ENCODE peak calls at places on chromosomes 4 and X, in four cellular contexts. F is HepG2, M is K562, W is GM12878. P is an unnamed sample.
A peak's percentile ranks its signal among the peaks of the same experiment; 100 is the strongest.

GRCh38 chr4:25770844-25771243 is 91.9 kb downstream of the SEL1L3 start:
- DNase-seq in M (no peak), W (no peak), F (no peak), P (no peak)

GRCh38 chr4:19278665-19279064 is 973.0 kb upstream of the SLIT2 start:
- DNase-seq in F (no peak), M (no peak), W (no peak), P (no peak)

GRCh38 chrX:123169247-123169901 is 14.7 kb upstream of the GRIA3 start:
- DNase-seq in F (peak; percentile 35), M (no peak), W (no peak), P (no peak)

GRCh38 chr4:102477657-102478056 is 23.5 kb upstream of the NFKB1 start:
- DNase-seq in F (no peak), M (no peak), W (no peak), P (no peak)

GRCh38 chr4:165208741-165209388 is 1.5 kb downstream of the KLHL2 start:
- DNase-seq in W (no peak), F (no peak), M (no peak), P (no peak)

GRCh38 chrX:50448565-50448964 is 22.1 kb downstream of the DGKK start:
- DNase-seq in W (no peak), F (peak; percentile 62), M (peak; percentile 25), P (no peak)

GRCh38 chr4:53863163-53863562 is 201.2 kb downstream of the CHIC2 start:
- DNase-seq in W (no peak), F (no peak), M (no peak), P (no peak)

GRCh38 chrX:154516655-154517100 is 646 bp upstream of the FAM3A start:
- DNase-seq in F (no peak), M (no peak), W (no peak), P (no peak)

GRCh38 chr4:123599920-123600394 is 203.4 kb downstream of the SPRY1 start:
- DNase-seq in M (peak; percentile 38), F (peak; percentile 98), W (peak; percentile 85), P (peak; percentile 24)

GRCh38 chrX:39773150-39773549 is 324.6 kb downstream of the BCOR start:
- DNase-seq in W (no peak), M (no peak), F (no peak), P (no peak)

GRCh38 chrX:39771089-39771488 is 326.7 kb downstream of the BCOR start:
- DNase-seq in F (no peak), M (no peak), W (no peak), P (no peak)

GRCh38 chrX:39769748-39770147 is 328.0 kb downstream of the BCOR start:
- DNase-seq in W (no peak), F (no peak), M (no peak), P (no peak)

GRCh38 chrX:39773923-39774803 is 323.6 kb downstream of the BCOR start:
- DNase-seq in F (no peak), W (no peak), M (no peak), P (no peak)

GRCh38 chrX:39772057-39772832 is 325.5 kb downstream of the BCOR start:
- DNase-seq in M (peak; percentile 17), W (no peak), F (peak; percentile 81), P (no peak)
- TF ChIP-seq GABPA in M (peak; percentile 23), W (no peak), F (peak; percentile 47), P (no peak)

GRCh38 chr4:120314969-120315368 is 248.3 kb upstream of the MAD2L1 start:
- DNase-seq in W (no peak), F (no peak), M (no peak), P (no peak)

GRCh38 chr4:120318447-120318846 is 251.8 kb upstream of the MAD2L1 start:
- DNase-seq in F (no peak), W (no peak), M (no peak), P (no peak)

GRCh38 chr4:120319230-120319761 is 252.6 kb upstream of the MAD2L1 start:
- DNase-seq in F (no peak), M (no peak), W (no peak), P (no peak)

DNA sequence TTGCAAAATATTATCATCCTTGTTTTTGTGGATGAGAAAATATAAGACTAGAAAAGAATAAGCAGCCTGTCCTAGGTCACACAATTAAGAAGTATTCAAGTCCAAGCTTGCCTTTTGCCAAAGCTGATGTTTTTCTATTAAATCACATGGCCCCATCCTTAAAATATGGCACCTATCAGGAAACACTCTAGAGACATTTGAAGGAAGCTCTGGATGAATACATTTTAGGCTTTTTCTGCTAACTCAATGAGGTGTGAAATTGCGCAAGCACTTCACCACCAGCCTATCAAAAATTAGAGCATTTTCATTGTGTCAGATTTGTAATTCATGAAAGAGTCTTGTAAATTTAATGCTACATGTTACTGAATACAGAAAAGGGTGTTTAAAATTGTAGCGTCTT is 251.1 kb upstream of the MAD2L1 start:
- DNase-seq in M (no peak), W (no peak), F (no peak), P (no peak)
- TF ChIP-seq ZBTB33 in M (no peak), W (no peak), F (no peak), P (no peak)

GRCh38 chrX:30967516-30967915 is 78.5 kb upstream of the TAB3 start:
- DNase-seq in M (no peak), W (no peak), F (no peak), P (no peak)

GRCh38 chrX:30973784-30974427 is 84.9 kb upstream of the TAB3 start:
- DNase-seq in M (peak; percentile 11), W (no peak), F (no peak), P (no peak)

GRCh38 chrX:30975467-30975866 is 86.4 kb upstream of the TAB3 start:
- DNase-seq in F (peak; percentile 70), W (no peak), M (no peak), P (no peak)

GRCh38 chrX:30971761-30972603 is 82.9 kb upstream of the TAB3 start:
- DNase-seq in W (no peak), M (peak; percentile 16), F (peak; percentile 53), P (peak; percentile 60)
- TF ChIP-seq JUND in W (no peak), M (no peak), F (no peak), P (no peak)

DNA sequence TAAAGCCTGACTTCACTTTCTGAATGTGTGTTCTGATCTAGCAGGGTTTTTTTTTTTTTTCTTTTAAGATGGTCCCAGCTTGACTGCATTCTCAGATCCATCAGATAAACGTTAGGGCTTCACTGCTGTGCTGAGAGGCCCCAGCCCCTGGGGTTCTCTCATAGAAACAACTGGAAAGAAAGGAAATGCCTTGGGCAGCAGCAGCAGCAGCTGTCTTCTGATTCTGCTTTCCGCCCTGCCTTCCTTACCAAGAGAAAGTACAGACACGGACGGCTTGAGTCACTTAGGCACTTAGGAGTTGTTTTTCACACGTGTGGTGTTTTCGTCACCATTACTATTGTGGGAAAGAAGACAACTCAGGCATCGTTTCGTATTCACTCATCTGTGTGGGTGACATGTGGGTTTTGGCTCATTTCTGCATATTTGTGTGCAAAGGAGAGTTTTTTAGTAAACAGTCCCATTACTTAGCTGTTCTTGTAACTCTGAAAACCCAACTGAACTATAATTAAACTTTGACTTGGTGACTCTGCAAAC is 172.0 kb downstream of the PTTG2 start:
- DNase-seq in F (no peak), W (peak; percentile 100), M (no peak), P (peak; percentile 49)
- TF ChIP-seq GABPA in F (no peak), W (no peak), M (no peak), P (no peak)

GRCh38 chr4:72629540-72629939 is 60.5 kb upstream of the ADAMTS3 start:
- DNase-seq in F (no peak), W (no peak), M (no peak), P (no peak)
- TF ChIP-seq ZBTB33 in F (no peak), W (no peak), M (no peak), P (no peak)

GRCh38 chrX:20829665-20830481 is 544.3 kb upstream of the CNKSR2 start:
- DNase-seq in W (no peak), M (no peak), F (no peak), P (no peak)
- TF ChIP-seq JUND in W (no peak), M (no peak), F (no peak), P (no peak)

GRCh38 chr4:184805462-184806245 is 20.1 kb downstream of the ACSL1 start:
- DNase-seq in W (no peak), F (no peak), M (no peak), P (peak; percentile 71)
- TF ChIP-seq GABPA in W (no peak), F (no peak), M (no peak), P (no peak)

GRCh38 chrX:97290199-97290598 is 406.5 kb downstream of the RPA4 start:
- DNase-seq in M (no peak), F (peak; percentile 14), W (no peak), P (no peak)

DNA sequence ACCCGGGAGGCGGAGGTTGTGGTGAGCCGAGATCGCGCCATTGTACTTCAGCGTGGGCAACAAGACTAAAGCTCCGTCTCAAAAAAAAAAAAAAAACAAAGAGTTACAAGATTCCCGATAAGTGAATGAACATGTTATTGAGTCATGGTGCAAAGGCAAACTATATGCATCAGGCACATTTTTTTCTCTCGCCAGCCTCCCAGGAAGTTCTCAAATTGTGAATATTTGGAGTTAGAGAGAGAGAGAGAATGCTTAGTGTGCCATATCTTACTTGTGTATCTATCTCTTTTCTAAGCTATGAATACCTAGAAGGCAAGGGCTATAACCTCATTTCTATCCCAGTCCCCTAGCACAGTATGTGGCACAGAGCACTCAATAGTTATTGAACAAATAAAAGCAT is 400.8 kb downstream of the RPA4 start:
- DNase-seq in F (no peak), M (no peak), W (no peak), P (no peak)
- TF ChIP-seq ZBTB33 in F (no peak), M (no peak), W (no peak), P (no peak)

GRCh38 chrX:65993915-65994460 is 45.9 kb downstream of the VSIG4 start:
- DNase-seq in W (no peak), F (no peak), M (no peak), P (no peak)
- TF ChIP-seq JUND in W (no peak), F (no peak), M (no peak), P (no peak)

GRCh38 chr4:137390141-137390540 is 142.2 kb downstream of the PCDH18 start:
- DNase-seq in M (no peak), W (no peak), F (no peak), P (no peak)

GRCh38 chr4:137394000-137394399 is 138.3 kb downstream of the PCDH18 start:
- DNase-seq in M (no peak), W (no peak), F (no peak), P (no peak)

GRCh38 chr4:137387924-137388323 is 144.4 kb downstream of the PCDH18 start:
- DNase-seq in W (no peak), F (no peak), M (no peak), P (no peak)

GRCh38 chr4:137393043-137393442 is 139.3 kb downstream of the PCDH18 start:
- DNase-seq in M (no peak), F (no peak), W (no peak), P (peak; percentile 28)

GRCh38 chr4:137390707-137391106 is 141.6 kb downstream of the PCDH18 start:
- DNase-seq in F (no peak), W (no peak), M (no peak), P (no peak)
- TF ChIP-seq GABPA in F (no peak), W (no peak), M (no peak), P (no peak)